ENCODE peak calls at places on chromosome 12, in six cellular contexts. P is RCC 7860; K is stimulated activated CD4-positive, alpha-beta T cell treated with anti-CD3 and anti-CD28 coated beads, TNF-alpha, amount 100 ng/mL, for 48 hours; S is WTC11; I is fibroblast of lung; G is islet precursor cell. U is an unnamed sample.

GRCh38 chr12:105177208-105177607 is 58.8 kb downstream of the APPL2 start:
- DNase-seq in P (no peak), K (no peak), I (no peak), G (no peak), S (no peak), U (no peak)

GRCh38 chr12:51827925-51828818 is 20.3 kb downstream of the FIGNL2 start:
- DNase-seq in K (peak; percentile 53), I (peak; percentile 14), G (peak; percentile 96), S (no peak), P (no peak), U (no peak)

GRCh38 chr12:120625557-120626419 is 14.6 kb upstream of the CABP1 start:
- DNase-seq in K (no peak), I (no peak), G (no peak), P (no peak), S (peak; percentile 69), U (no peak)

GRCh38 chr12:40001406-40001805 is 104.5 kb downstream of the SLC2A13 start:
- DNase-seq in G (no peak), P (no peak), S (no peak), K (no peak), I (no peak), U (no peak)

GRCh38 chr12:13422291-13422690 is 225.8 kb downstream of the EMP1 start:
- DNase-seq in G (no peak), P (no peak), S (no peak), I (no peak), K (no peak), U (no peak)

GRCh38 chr12:54439521-54440255 is 20.6 kb upstream of the ITGA5 start:
- DNase-seq in I (peak; percentile 84), G (no peak), S (no peak), P (peak; percentile 64), K (no peak), U (peak; percentile 74)

GRCh38 chr12:75759842-75760260 is 248.4 kb upstream of the KRR1 start:
- DNase-seq in P (peak; percentile 83), I (peak; percentile 88), K (no peak), S (no peak), G (no peak), U (peak; percentile 73)

GRCh38 chr12:12008232-12008850 is 62.4 kb upstream of the BCL2L14 start:
- DNase-seq in S (peak; percentile 52), P (no peak), G (no peak), I (no peak), K (no peak), U (peak; percentile 77)

GRCh38 chr12:62123721-62124203 is 136.4 kb upstream of the USP15 start:
- DNase-seq in G (peak; percentile 71), S (peak; percentile 68), I (peak; percentile 63), P (peak; percentile 17), K (peak; percentile 24), U (peak; percentile 68)

GRCh38 chr12:3224530-3224903 is 147.3 kb downstream of the TSPAN9 start:
- DNase-seq in K (no peak), I (no peak), P (no peak), G (no peak), S (no peak), U (no peak)

GRCh38 chr12:98066251-98066650 is 449.1 kb upstream of the TMPO start:
- DNase-seq in K (no peak), P (no peak), G (no peak), I (no peak), S (no peak), U (no peak)

GRCh38 chr12:123971770-123972447 is 722 bp downstream of the CCDC92 start:
- DNase-seq in G (peak; percentile 79), P (peak; percentile 22), K (peak; percentile 10), S (peak; percentile 85), I (peak; percentile 50), U (peak; percentile 20)

GRCh38 chr12:52121848-52122838 is 42.6 kb downstream of the SMIM41 start:
- DNase-seq in K (peak; percentile 60), S (peak; percentile 84), G (peak; percentile 87), I (peak; percentile 68), P (peak; percentile 5), U (peak; percentile 68)

GRCh38 chr12:1369460-1369859 is 224.9 kb downstream of the FBXL14 start:
- DNase-seq in K (no peak), I (no peak), G (no peak), S (no peak), P (no peak), U (no peak)

GRCh38 chr12:75724913-75725312 is 213.5 kb upstream of the KRR1 start:
- DNase-seq in G (peak; percentile 82), K (no peak), S (no peak), P (peak; percentile 81), I (peak; percentile 98), U (peak; percentile 68)

U was measured in SK-MEL-5.